ENCODE peak calls at places on chromosomes 7 and 10, in nine cellular contexts. X is HEK293T, P is EH, H is amniotic stem cell, B is HFF-Myc, W is T-helper 9 cell, Y is pons, G is PC-3, R is non-pigmented ciliary epithelial cell. K is an unnamed sample.

GRCh38 chr10:95333997-95334792 is 43.4 kb upstream of the PDLIM1 start:
- DNase-seq in Y (peak), P (peak), G (peak), W (no peak), R (peak), H (peak), B (peak), X (no peak), K (no peak)

GRCh38 chr7:43582503-43583423 is at the start of gene STK17A:
- DNase-seq in G (peak), X (peak), W (peak), H (peak), R (no peak), P (peak), B (peak), Y (peak), K (peak)

GRCh38 chr10:110221044-110221720 is 13.8 kb downstream of the MXI1 start:
- DNase-seq in W (no peak), P (no peak), X (no peak), B (no peak), Y (no peak), H (no peak), G (no peak), R (no peak), K (no peak)

GRCh38 chr10:128420623-128421022 is 294.4 kb upstream of the MKI67 start:
- DNase-seq in Y (no peak), X (no peak), R (no peak), H (no peak), P (no peak), G (no peak), B (no peak), W (no peak), K (no peak)

GRCh38 chr10:1294748-1295147 is 238.6 kb downstream of the WDR37 start:
- DNase-seq in G (no peak), W (no peak), B (no peak), P (no peak), X (no peak), Y (no peak), H (no peak), R (no peak), K (no peak)

GRCh38 chr10:103890688-103891087 is 27.3 kb downstream of the STN1 start:
- DNase-seq in Y (no peak), P (no peak), G (peak), B (no peak), R (no peak), W (no peak), H (no peak), X (no peak), K (no peak)

GRCh38 chr10:32265756-32266155 is 81.2 kb downstream of the EPC1 start:
- DNase-seq in H (no peak), P (no peak), B (no peak), Y (no peak), R (no peak), G (no peak), W (no peak), X (no peak), K (no peak)

GRCh38 chr7:2872296-2872874 is 28.3 kb upstream of the GNA12 start:
- DNase-seq in X (no peak), G (no peak), W (no peak), P (no peak), B (no peak), H (no peak), Y (no peak), R (no peak), K (no peak)

GRCh38 chr7:30165590-30165989 is 30.8 kb downstream of the MTURN start:
- DNase-seq in Y (no peak), B (no peak), G (peak), R (no peak), W (no peak), X (no peak), H (no peak), P (no peak), K (no peak)

GRCh38 chr7:84256481-84256880 is 61.9 kb upstream of the SEMA3A start:
- DNase-seq in W (no peak), H (no peak), B (peak), R (no peak), G (no peak), Y (no peak), P (no peak), X (no peak), K (no peak)

GRCh38 chr10:70589762-70590662 is 12.5 kb downstream of the PRF1 start:
- DNase-seq in B (peak), G (no peak), Y (peak), R (no peak), W (no peak), X (no peak), H (no peak), P (peak), K (no peak)

GRCh38 chr7:22845221-22845844 is 22.7 kb upstream of the TOMM7 start:
- DNase-seq in X (no peak), G (no peak), P (peak), W (no peak), R (no peak), Y (no peak), H (no peak), B (no peak), K (no peak)

GRCh38 chr10:15461353-15462108 is 90.4 kb upstream of the FAM171A1 start:
- DNase-seq in X (no peak), W (no peak), B (peak), Y (no peak), H (peak), G (peak), R (no peak), P (peak), K (no peak)

GRCh38 chr7:68679456-68680234 is 918.6 kb upstream of the AUTS2 start:
- DNase-seq in H (no peak), Y (peak), P (no peak), B (no peak), G (no peak), R (no peak), X (no peak), W (no peak), K (no peak)

GRCh38 chr10:15742831-15743230 is 23.1 kb upstream of the ITGA8 start:
- DNase-seq in B (no peak), Y (no peak), R (no peak), H (no peak), X (no peak), P (no peak), W (no peak), G (peak), K (no peak)

GRCh38 chr10:78712147-78712546 is 356.6 kb upstream of the ZMIZ1 start:
- DNase-seq in R (no peak), P (no peak), B (no peak), H (no peak), X (no peak), G (no peak), W (no peak), Y (no peak), K (no peak)

GRCh38 chr7:27162930-27163775 is 2.2 kb downstream of the HOXA9 start:
- DNase-seq in B (no peak), W (no peak), X (no peak), Y (no peak), R (no peak), P (peak), H (no peak), G (peak), K (no peak)

GRCh38 chr7:142030294-142030693 is 34.6 kb downstream of the MGAM start:
- DNase-seq in G (peak), B (no peak), H (no peak), P (no peak), R (no peak), Y (no peak), W (no peak), X (no peak), K (no peak)

GRCh38 chr10:7424315-7424714 is 13.5 kb upstream of the SFMBT2 start:
- DNase-seq in Y (no peak), P (no peak), R (no peak), B (no peak), H (no peak), G (no peak), X (no peak), W (no peak), K (peak)

GRCh38 chr10:129161184-129161583 is 305.9 kb upstream of the MGMT start:
- DNase-seq in P (no peak), W (no peak), B (no peak), R (no peak), Y (no peak), G (peak), H (no peak), X (no peak), K (no peak)

GRCh38 chr7:73435471-73436009 is 2.0 kb downstream of the FZD9 start:
- DNase-seq in G (no peak), B (no peak), X (no peak), H (no peak), Y (no peak), P (no peak), W (no peak), R (no peak), K (no peak)

GRCh38 chr10:97196213-97197029 is 10.7 kb upstream of the SLIT1 start:
- DNase-seq in Y (peak), B (no peak), R (peak), G (peak), H (peak), X (peak), P (peak), W (peak), K (peak)

GRCh38 chr10:86139066-86139657 is 227.4 kb downstream of the GRID1 start:
- DNase-seq in B (no peak), P (peak), X (peak), G (peak), W (no peak), Y (peak), R (no peak), H (no peak), K (no peak)

GRCh38 chr10:132036153-132036886 is 29.4 kb upstream of the JAKMIP3 start:
- DNase-seq in R (no peak), G (no peak), Y (peak), P (peak), B (no peak), X (peak), H (no peak), W (no peak), K (no peak)

GRCh38 chr10:55628260-55628701 is 732.8 kb downstream of the ZWINT start:
- DNase-seq in B (no peak), W (no peak), Y (peak), H (no peak), G (no peak), P (no peak), R (no peak), X (peak), K (no peak)

GRCh38 chr7:29337628-29338116 is 143.1 kb downstream of the CHN2 start:
- DNase-seq in Y (no peak), P (no peak), R (no peak), X (no peak), G (no peak), H (no peak), B (no peak), W (no peak), K (peak)

GRCh38 chr10:123718544-123719060 is 52.4 kb downstream of the GPR26 start:
- DNase-seq in P (no peak), G (no peak), X (no peak), W (no peak), R (no peak), B (no peak), Y (no peak), H (no peak), K (no peak)

GRCh38 chr10:29450405-29450804 is 161.5 kb downstream of the LYZL1 start:
- DNase-seq in Y (no peak), P (no peak), G (no peak), X (no peak), R (no peak), B (no peak), H (no peak), W (no peak), K (no peak)

GRCh38 chr10:35371731-35372130 is 35.4 kb downstream of the CCNY start:
- DNase-seq in R (no peak), P (no peak), Y (no peak), W (no peak), G (no peak), H (no peak), X (no peak), B (no peak), K (no peak)

K was measured in naive thymus-derived CD8-positive, alpha-beta T cell.